ENCODE peak calls at places on chromosomes 11 and 22, in ten cellular contexts. E is pancreas, K is HCT116, U is PC-3, H is neuronal stem cell, F is thoracic aorta, Q is hepatocyte, A is kidney, T is mesenchymal stem cell, I is breast epithelium. C is an unnamed sample.

GRCh38 chr11:80844110-80844509 is 1403.3 kb upstream of the TENM4 start:
- DNase-seq in E (no peak), K (no peak), U (no peak), H (no peak), F (no peak), Q (no peak), A (no peak), T (no peak), I (no peak), C (no peak)

GRCh38 chr11:75924966-75925784 is 110.2 kb downstream of the UVRAG start:
- DNase-seq in E (no peak), K (no peak), U (peak), H (no peak), F (no peak), Q (no peak), A (no peak), T (no peak), I (no peak), C (no peak)

GRCh38 chr11:71283960-71284359 is 31.6 kb upstream of the SHANK2 start:
- DNase-seq in E (peak), K (no peak), U (peak), H (no peak), F (no peak), Q (peak), A (no peak), T (no peak), I (peak), C (peak)

GRCh38 chr22:26559961-26560575 is 29.9 kb downstream of the TPST2 start:
- DNase-seq in E (peak), K (no peak), U (no peak), H (no peak), F (no peak), Q (no peak), A (no peak), T (no peak), I (no peak), C (no peak)

GRCh38 chr11:2921742-2922493 is 7.3 kb downstream of the PHLDA2 start:
- DNase-seq in E (no peak), K (no peak), U (no peak), H (no peak), F (no peak), Q (no peak), A (peak), T (no peak), I (no peak), C (no peak)

GRCh38 chr11:721913-722811 is 16.1 kb downstream of the EPS8L2 start:
- DNase-seq in E (no peak), K (no peak), U (no peak), H (no peak), F (no peak), Q (peak), A (no peak), T (no peak), I (no peak), C (peak)

GRCh38 chr11:45500457-45500856 is 165.0 kb downstream of the CHST1 start:
- DNase-seq in E (no peak), K (no peak), U (no peak), H (peak), F (no peak), Q (peak), A (no peak), T (no peak), I (no peak), C (peak)

GRCh38 chr11:13698147-13698546 is 29.7 kb downstream of the FAR1 start:
- DNase-seq in E (no peak), K (no peak), U (no peak), H (no peak), F (no peak), Q (no peak), A (no peak), T (no peak), I (no peak), C (no peak)

GRCh38 chr11:110948112-110948511 is 235.9 kb upstream of the ARHGAP20 start:
- DNase-seq in E (no peak), K (no peak), U (no peak), H (no peak), F (no peak), Q (no peak), A (no peak), T (no peak), I (no peak), C (no peak)

GRCh38 chr11:96306933-96307747 is 35.9 kb downstream of the MAML2 start:
- DNase-seq in E (peak), K (peak), U (peak), H (peak), F (peak), Q (peak), A (peak), T (peak), I (peak), C (no peak)

GRCh38 chr11:3052109-3052479 is 5.1 kb downstream of the CARS1 start:
- DNase-seq in E (no peak), K (no peak), U (no peak), H (no peak), F (no peak), Q (no peak), A (peak), T (no peak), I (no peak), C (no peak)

GRCh38 chr11:88521354-88522310 is 184.1 kb upstream of the CTSC start:
- DNase-seq in E (no peak), K (no peak), U (no peak), H (no peak), F (no peak), Q (peak), A (no peak), T (peak), I (no peak), C (no peak)

GRCh38 chr11:128279861-128280260 is 307.5 kb downstream of the ETS1 start:
- DNase-seq in E (no peak), K (no peak), U (peak), H (no peak), F (no peak), Q (no peak), A (no peak), T (peak), I (no peak), C (no peak)
- H3K27ac ChIP-seq in E (no peak), K (no peak), U (no peak), H (no peak), F (no peak), Q (no peak), A (no peak), T (no peak), I (no peak), C (no peak)

GRCh38 chr11:131370090-131370751 is at the start of gene NTM:
- DNase-seq in E (peak), K (no peak), U (no peak), H (peak), F (no peak), Q (peak), A (no peak), T (no peak), I (no peak), C (no peak)
- H3K27ac ChIP-seq in E (no peak), K (no peak), U (no peak), H (no peak), F (no peak), Q (no peak), A (no peak), T (no peak), I (no peak), C (no peak)

GRCh38 chr11:58023435-58023931 is at the start of gene OR9Q1:
- DNase-seq in E (no peak), K (no peak), U (no peak), H (no peak), F (no peak), Q (no peak), A (no peak), T (no peak), I (no peak), C (no peak)
- H3K27ac ChIP-seq in E (peak), K (no peak), U (no peak), H (no peak), F (peak), Q (no peak), A (peak), T (peak), I (peak), C (no peak)

DNA sequence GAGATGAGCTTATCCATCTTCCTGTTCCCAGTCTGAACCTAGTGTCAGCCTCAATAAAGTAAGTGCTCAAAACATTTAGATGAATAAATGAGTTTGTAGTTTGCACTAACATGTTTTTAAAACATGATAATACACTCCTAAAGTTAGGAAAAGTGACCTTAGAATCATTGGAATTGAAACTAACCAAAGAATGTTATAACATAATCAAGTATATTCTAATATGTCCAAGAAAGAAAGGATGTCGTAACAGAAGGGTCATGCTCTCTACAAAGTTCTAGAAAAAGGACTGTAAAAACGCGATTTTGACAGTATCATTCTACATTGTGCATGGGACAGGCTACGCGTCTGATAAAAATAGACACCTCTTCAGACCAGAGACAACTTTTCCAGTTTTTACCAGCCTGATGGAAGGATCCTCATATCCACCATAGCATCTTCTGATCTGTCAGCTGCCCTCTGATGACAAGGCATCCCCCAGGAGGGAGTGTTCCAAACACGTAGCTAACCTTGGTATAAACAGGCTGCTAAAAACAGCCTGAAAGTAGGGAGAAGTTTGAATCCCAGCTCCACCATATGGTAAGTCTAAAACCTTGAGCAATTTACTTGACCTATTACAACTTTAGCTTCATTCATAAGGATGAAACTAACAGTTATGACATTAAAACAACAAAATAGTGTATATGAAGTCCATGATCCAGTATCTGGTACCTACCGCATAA is 30.2 kb downstream of the CLMP start:
- DNase-seq in E (no peak), K (no peak), U (no peak), H (no peak), F (no peak), Q (no peak), A (no peak), T (peak), I (no peak), C (no peak)
- H3K27ac ChIP-seq in E (no peak), K (no peak), U (no peak), H (no peak), F (no peak), Q (no peak), A (no peak), T (no peak), I (peak), C (peak)

GRCh38 chr11:15989685-15990084 is 366.7 kb downstream of the SOX6 start:
- DNase-seq in E (no peak), K (no peak), U (no peak), H (no peak), F (no peak), Q (no peak), A (no peak), T (no peak), I (no peak), C (no peak)
- H3K27ac ChIP-seq in E (no peak), K (no peak), U (no peak), H (no peak), F (no peak), Q (no peak), A (no peak), T (no peak), I (no peak), C (no peak)

GRCh38 chr11:60921259-60921658 is 3.0 kb upstream of the TMEM132A start:
- DNase-seq in E (no peak), K (no peak), U (no peak), H (no peak), F (no peak), Q (no peak), A (peak), T (no peak), I (no peak), C (no peak)

GRCh38 chr11:60918251-60918940 is 4.4 kb downstream of the TMEM109 start:
- DNase-seq in E (no peak), K (no peak), U (no peak), H (no peak), F (no peak), Q (no peak), A (no peak), T (no peak), I (no peak), C (no peak)

GRCh38 chr11:60918941-60919275 is 5.0 kb downstream of the TMEM109 start:
- DNase-seq in E (no peak), K (no peak), U (peak), H (no peak), F (no peak), Q (no peak), A (no peak), T (peak), I (no peak), C (no peak)

GRCh38 chr11:60919956-60920355 is 4.3 kb upstream of the TMEM132A start:
- DNase-seq in E (no peak), K (no peak), U (no peak), H (no peak), F (no peak), Q (no peak), A (no peak), T (no peak), I (no peak), C (no peak)

DNA sequence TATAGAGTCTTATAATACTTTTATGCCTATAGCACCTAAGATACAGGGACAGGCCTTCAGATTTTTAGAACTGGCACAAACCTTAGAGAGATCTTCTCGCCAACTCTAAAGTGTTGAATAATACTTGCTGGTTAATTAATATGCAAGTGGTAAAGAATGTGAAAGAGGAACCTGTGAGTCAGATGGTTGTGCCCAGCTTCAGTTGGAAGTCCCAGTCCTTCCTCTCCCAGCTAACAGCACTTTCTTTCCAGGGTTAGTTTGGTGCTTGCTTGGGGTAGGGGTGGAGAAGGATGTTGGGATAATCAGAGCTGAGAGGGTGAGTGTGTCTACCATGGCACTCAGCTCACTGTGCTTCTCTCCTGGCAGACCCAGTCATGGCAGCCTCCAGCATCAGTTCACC is 4.9 kb upstream of the TMEM132A start:
- DNase-seq in E (no peak), K (no peak), U (no peak), H (no peak), F (no peak), Q (no peak), A (no peak), T (no peak), I (no peak), C (no peak)
- H3K27ac ChIP-seq in E (no peak), K (no peak), U (no peak), H (no peak), F (no peak), Q (no peak), A (no peak), T (no peak), I (no peak), C (no peak)